ENCODE peak calls at places on chromosome 19, in five cellular contexts. I is CD8-positive, alpha-beta T cell; N is pancreas; C is mucosa of descending colon; V is epithelial cell of proximal tubule. Y is an unnamed sample.

GRCh38 chr19:15623711-15624318 is 8.8 kb downstream of the CYP4F8 start:
- DNase-seq in I (no peak), N (no peak), C (no peak), V (no peak), Y (no peak)

GRCh38 chr19:1979017-1979416 is 36.5 kb downstream of the BTBD2 start:
- DNase-seq in I (no peak), N (peak), C (no peak), V (no peak), Y (no peak)

GRCh38 chr19:1252818-1253513 is 4.6 kb downstream of the MIDN start:
- DNase-seq in I (peak), N (peak), C (peak), V (no peak), Y (peak)

GRCh38 chr19:40754611-40755247 is 3.7 kb downstream of the SNRPA start:
- DNase-seq in I (no peak), N (no peak), C (peak), V (no peak), Y (no peak)

GRCh38 chr19:5255602-5256231 is 84.9 kb downstream of the PTPRS start:
- DNase-seq in I (no peak), N (peak), C (no peak), V (no peak), Y (no peak)

GRCh38 chr19:40686882-40687524 is 3.4 kb downstream of the NUMBL start:
- DNase-seq in I (no peak), N (peak), C (no peak), V (no peak), Y (no peak)

GRCh38 chr19:54160948-54161347 is 1.4 kb upstream of the LENG1 start:
- DNase-seq in I (no peak), N (no peak), C (no peak), V (no peak), Y (no peak)

GRCh38 chr19:55674459-55674840 is 576 bp upstream of the EPN1 start:
- DNase-seq in I (no peak), N (no peak), C (no peak), V (no peak), Y (no peak)

GRCh38 chr19:41263042-41263849 is 926 bp upstream of the HNRNPUL1 start:
- DNase-seq in I (peak), N (peak), C (peak), V (peak), Y (no peak)

GRCh38 chr19:17824339-17824738 is 3.0 kb upstream of the INSL3 start:
- DNase-seq in I (no peak), N (no peak), C (no peak), V (no peak), Y (no peak)

GRCh38 chr19:58544591-58545285 is 874 bp downstream of the TRIM28 start:
- DNase-seq in I (peak), N (peak), C (peak), V (no peak), Y (no peak)

GRCh38 chr19:19207637-19208582 is 3.8 kb upstream of the NCAN start:
- DNase-seq in I (no peak), N (no peak), C (peak), V (no peak), Y (no peak)

GRCh38 chr19:33794578-33795369 is 1.9 kb upstream of the KCTD15 start:
- DNase-seq in I (no peak), N (no peak), C (no peak), V (no peak), Y (no peak)

GRCh38 chr19:21463449-21464105 is 41.8 kb upstream of the ZNF429 start:
- DNase-seq in I (peak), N (peak), C (peak), V (peak), Y (peak)

GRCh38 chr19:56930647-56931592 is 90.4 kb upstream of the PEG3 start:
- DNase-seq in I (no peak), N (no peak), C (no peak), V (no peak), Y (no peak)

GRCh38 chr19:955803-956746 is 28.1 kb upstream of the WDR18 start:
- DNase-seq in I (no peak), N (peak), C (peak), V (no peak), Y (no peak)

GRCh38 chr19:17420267-17420924 is 549 bp downstream of the MVB12A start:
- DNase-seq in I (no peak), N (peak), C (peak), V (no peak), Y (no peak)

GRCh38 chr19:1864480-1865171 is 1.2 kb upstream of the KLF16 start:
- DNase-seq in I (peak), N (peak), C (peak), V (no peak), Y (no peak)

GRCh38 chr19:1854032-1854541 is 5.8 kb upstream of the REXO1 start:
- DNase-seq in I (no peak), N (peak), C (peak), V (no peak), Y (no peak)

GRCh38 chr19:41701401-41702075 is 6.9 kb upstream of the CEACAM5 start:
- DNase-seq in I (no peak), N (no peak), C (no peak), V (no peak), Y (no peak)

GRCh38 chr19:34306824-34307223 is 52.5 kb downstream of the GARRE1 start:
- DNase-seq in I (no peak), N (no peak), C (no peak), V (no peak), Y (no peak)

GRCh38 chr19:1888385-1888784 is 3.1 kb upstream of the ABHD17A start:
- DNase-seq in I (no peak), N (no peak), C (no peak), V (no peak), Y (no peak)

GRCh38 chr19:16078759-16079707 is 2.7 kb downstream of the TPM4 start:
- DNase-seq in I (peak), N (no peak), C (peak), V (peak), Y (peak)

GRCh38 chr19:35037716-35038622 is 3.6 kb upstream of the HPN start:
- DNase-seq in I (no peak), N (no peak), C (no peak), V (no peak), Y (no peak)

GRCh38 chr19:45315304-45315703 is 7.4 kb downstream of the CKM start:
- DNase-seq in I (no peak), N (no peak), C (no peak), V (no peak), Y (no peak)

GRCh38 chr19:1163934-1164683 is 10.0 kb downstream of the SBNO2 start:
- DNase-seq in I (no peak), N (no peak), C (no peak), V (no peak), Y (no peak)

GRCh38 chr19:29843180-29844051 is 31.6 kb downstream of the CCNE1 start:
- DNase-seq in I (no peak), N (peak), C (peak), V (no peak), Y (no peak)

GRCh38 chr19:8615813-8616596 is 5.5 kb upstream of the ADAMTS10 start:
- DNase-seq in I (no peak), N (no peak), C (no peak), V (no peak), Y (no peak)

GRCh38 chr19:13839938-13840750 is 36.8 kb upstream of the NANOS3 start:
- DNase-seq in I (peak), N (peak), C (peak), V (no peak), Y (no peak)

GRCh38 chr19:18119243-18120105 is 21.9 kb downstream of the MAST3 start:
- DNase-seq in I (peak), N (no peak), C (peak), V (no peak), Y (no peak)

GRCh38 chr19:33796164-33797100 is at the start of gene KCTD15:
- DNase-seq in I (no peak), N (peak), C (no peak), V (no peak), Y (no peak)

GRCh38 chr19:54937926-54938325 is 9.4 kb downstream of the NLRP7 start:
- DNase-seq in I (no peak), N (no peak), C (no peak), V (no peak), Y (no peak)

GRCh38 chr19:58059003-58059671 is at the start of gene ZNF135:
- DNase-seq in I (peak), N (peak), C (peak), V (no peak), Y (peak)

GRCh38 chr19:1252221-1252817 is 3.9 kb downstream of the MIDN start:
- DNase-seq in I (peak), N (no peak), C (peak), V (no peak), Y (peak)

GRCh38 chr19:34825212-34825611 is 52.2 kb upstream of the ZNF599 start:
- DNase-seq in I (no peak), N (no peak), C (no peak), V (no peak), Y (no peak)

GRCh38 chr19:17727843-17728242 is 8.6 kb downstream of the MAP1S start:
- DNase-seq in I (no peak), N (peak), C (no peak), V (no peak), Y (no peak)

GRCh38 chr19:51547397-51548212 is 16.1 kb upstream of the SIGLEC6 start:
- DNase-seq in I (no peak), N (no peak), C (no peak), V (no peak), Y (no peak)

GRCh38 chr19:49583239-49583638 is 2.1 kb downstream of the PRRG2 start:
- DNase-seq in I (no peak), N (no peak), C (no peak), V (no peak), Y (no peak)

GRCh38 chr19:49580264-49581006 is at the start of gene NOSIP:
- DNase-seq in I (peak), N (peak), C (peak), V (peak), Y (peak)

GRCh38 chr19:49579947-49580263 is 451 bp downstream of the NOSIP start:
- DNase-seq in I (no peak), N (no peak), C (no peak), V (no peak), Y (no peak)

GRCh38 chr19:49581007-49581508 is at the start of gene PRRG2:
- DNase-seq in I (no peak), N (peak), C (peak), V (no peak), Y (no peak)

GRCh38 chr19:49579193-49579592 is 1.2 kb downstream of the NOSIP start:
- DNase-seq in I (no peak), N (no peak), C (no peak), V (no peak), Y (no peak)
- H3K4me3 ChIP-seq in I (peak), N (no peak), C (no peak), V (peak), Y (peak)

GRCh38 chr19:47483200-47483599 is 819 bp downstream of the KPTN start:
- DNase-seq in I (no peak), N (peak), C (no peak), V (no peak), Y (no peak)
- H3K4me3 ChIP-seq in I (no peak), N (peak), C (no peak), V (peak), Y (peak)

GRCh38 chr19:32405431-32406160 is at the start of gene DPY19L3:
- DNase-seq in I (peak), N (peak), C (peak), V (no peak), Y (peak)

GRCh38 chr19:32404939-32405430 is 585 bp upstream of the DPY19L3 start:
- DNase-seq in I (no peak), N (peak), C (peak), V (no peak), Y (no peak)

GRCh38 chr19:32407004-32407992 is 1.7 kb downstream of the DPY19L3 start:
- DNase-seq in I (no peak), N (peak), C (peak), V (no peak), Y (no peak)

GRCh38 chr19:32404213-32404938 is 1.2 kb upstream of the DPY19L3 start:
- DNase-seq in I (no peak), N (no peak), C (no peak), V (no peak), Y (no peak)

GRCh38 chr19:32406161-32407003 is 812 bp downstream of the DPY19L3 start:
- DNase-seq in I (no peak), N (peak), C (peak), V (no peak), Y (no peak)
- H3K4me3 ChIP-seq in I (peak), N (peak), C (peak), V (peak), Y (peak)

DNA sequence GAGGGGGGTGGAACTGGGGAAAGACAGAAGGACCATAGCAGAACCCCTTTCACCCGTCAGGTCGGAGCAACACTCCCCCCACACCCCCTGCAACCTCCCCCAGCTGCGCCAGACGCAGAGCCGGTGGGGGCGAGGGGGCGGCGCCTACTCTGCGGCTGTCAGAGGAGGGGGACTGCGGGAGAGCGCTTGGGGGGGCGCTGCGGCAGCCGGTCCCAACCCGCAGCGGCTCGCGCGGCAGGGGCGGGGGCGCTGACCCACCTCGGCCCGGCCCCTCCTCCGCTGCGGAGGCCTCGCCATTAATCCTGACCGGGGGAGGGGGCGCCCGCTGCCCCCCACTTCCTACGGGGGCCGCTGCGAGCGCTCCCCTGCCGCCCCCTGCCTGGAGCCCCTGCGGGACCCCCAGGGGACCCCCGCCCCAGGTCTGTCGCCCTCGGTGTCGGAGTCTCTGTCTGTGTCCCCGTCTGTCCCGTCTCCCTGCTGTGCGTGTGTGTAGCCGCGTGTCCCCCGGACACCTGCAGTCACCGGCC is 7.9 kb upstream of the NFIC start:
- DNase-seq in I (no peak), N (no peak), C (peak), V (no peak), Y (no peak)
- H3K4me3 ChIP-seq in I (peak), N (peak), C (peak), V (peak), Y (peak)

DNA sequence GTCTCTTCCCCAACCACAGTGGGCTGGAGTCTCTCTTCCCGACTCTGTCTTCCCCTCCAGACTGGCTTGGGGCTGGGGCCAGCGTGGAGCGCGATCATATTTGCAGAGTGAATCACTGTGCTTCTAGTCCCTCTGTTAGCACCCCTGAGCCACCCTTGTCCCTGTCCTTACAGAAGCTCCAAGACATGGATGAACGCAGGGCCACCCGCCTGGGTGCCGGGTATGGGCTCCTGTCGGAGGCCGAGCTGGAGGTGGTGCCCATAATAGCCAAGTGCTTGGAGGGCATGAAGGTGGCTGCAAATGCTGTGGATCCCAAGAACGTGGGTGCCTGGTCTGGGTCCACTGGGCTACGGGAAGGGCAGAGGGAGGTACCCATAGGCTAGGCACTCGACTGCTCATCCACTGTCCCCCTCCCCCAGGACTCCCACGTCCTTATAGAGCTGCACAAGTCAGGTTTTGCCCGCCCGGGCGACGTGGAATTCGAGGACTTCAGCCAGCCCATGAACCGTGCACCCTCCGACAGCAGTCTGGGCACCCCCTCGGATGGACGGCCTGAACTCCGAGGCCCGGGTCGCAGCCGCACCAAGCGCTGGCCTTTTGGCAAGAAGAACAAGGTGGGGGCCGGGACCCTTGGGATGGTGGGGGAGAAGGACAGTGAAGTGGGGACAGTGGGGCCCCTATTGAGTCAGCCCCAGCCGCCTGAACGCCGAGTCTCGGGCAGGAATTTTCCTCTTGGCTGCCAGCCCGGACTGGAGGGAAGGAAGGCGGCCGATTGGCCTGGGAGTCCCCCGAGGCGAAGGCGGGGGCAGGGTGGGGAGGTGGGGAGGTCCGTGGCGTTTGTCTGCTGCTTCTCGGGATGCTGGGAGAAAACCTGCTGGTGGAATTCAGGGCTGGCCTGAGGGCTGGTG is 5.2 kb downstream of the TRIP10 start:
- DNase-seq in I (no peak), N (peak), C (peak), V (no peak), Y (no peak)
- H3K4me3 ChIP-seq in I (no peak), N (no peak), C (no peak), V (peak), Y (no peak)

GRCh38 chr19:4215807-4216206 is 13.5 kb upstream of the EBI3 start:
- DNase-seq in I (no peak), N (no peak), C (no peak), V (no peak), Y (no peak)

GRCh38 chr19:4217429-4218264 is 11.7 kb upstream of the EBI3 start:
- DNase-seq in I (no peak), N (no peak), C (no peak), V (no peak), Y (no peak)

GRCh38 chr19:4213116-4213515 is 16.2 kb upstream of the EBI3 start:
- DNase-seq in I (no peak), N (no peak), C (no peak), V (no peak), Y (no peak)

GRCh38 chr19:4220188-4220587 is 9.1 kb upstream of the EBI3 start:
- DNase-seq in I (no peak), N (no peak), C (no peak), V (no peak), Y (no peak)

GRCh38 chr19:4216832-4217231 is 12.5 kb upstream of the EBI3 start:
- DNase-seq in I (no peak), N (no peak), C (no peak), V (no peak), Y (no peak)
- H3K4me3 ChIP-seq in I (no peak), N (no peak), C (no peak), V (no peak), Y (no peak)

GRCh38 chr19:38849147-38849745 is 540 bp downstream of the HNRNPL start:
- DNase-seq in I (peak), N (peak), C (peak), V (peak), Y (no peak)

GRCh38 chr19:38850976-38851621 is 1.3 kb upstream of the HNRNPL start:
- DNase-seq in I (no peak), N (peak), C (peak), V (no peak), Y (no peak)

GRCh38 chr19:38848299-38849146 is 1.3 kb downstream of the HNRNPL start:
- DNase-seq in I (no peak), N (peak), C (no peak), V (no peak), Y (no peak)

GRCh38 chr19:38850231-38850975 is 617 bp upstream of the HNRNPL start:
- DNase-seq in I (peak), N (peak), C (peak), V (peak), Y (peak)

GRCh38 chr19:38849746-38850230 is at the start of gene HNRNPL:
- DNase-seq in I (peak), N (peak), C (peak), V (no peak), Y (no peak)
- H3K4me3 ChIP-seq in I (peak), N (peak), C (peak), V (peak), Y (peak)

Y was measured in retinal pigment epithelial cell.